ENCODE peak calls at places on chromosomes 7 and 10, in four cellular contexts. One of them, this sample, is unnamed.

GRCh38 chr7:127525866-127526456 is 59.4 kb downstream of the GCC1 start:
- DNase-seq in MM.1S: no peak
- DNase-seq in gastrocnemius medialis: no peak
- DNase-seq in neuronal stem cell: no peak
- DNase-seq in this sample: no peak

GRCh38 chr10:35195361-35196306 is 69.0 kb downstream of the CREM start:
- DNase-seq in gastrocnemius medialis: peak; percentile 40
- DNase-seq in MM.1S: peak; percentile 84
- DNase-seq in neuronal stem cell: peak; percentile 59
- DNase-seq in this sample: peak; percentile 91

GRCh38 chr10:106076496-106076895 is 1088.0 kb downstream of the SORCS1 start:
- DNase-seq in neuronal stem cell: no peak
- DNase-seq in MM.1S: no peak
- DNase-seq in gastrocnemius medialis: no peak
- DNase-seq in this sample: no peak

GRCh38 chr7:79988642-79989041 is 146.0 kb upstream of the GNAI1 start:
- DNase-seq in gastrocnemius medialis: no peak
- DNase-seq in MM.1S: no peak
- DNase-seq in neuronal stem cell: no peak
- DNase-seq in this sample: no peak

GRCh38 chr7:150854066-150855000 is 2.0 kb downstream of the AOC1 start:
- DNase-seq in gastrocnemius medialis: no peak
- DNase-seq in MM.1S: no peak
- DNase-seq in neuronal stem cell: no peak
- DNase-seq in this sample: no peak

GRCh38 chr10:6678211-6678803 is 98.2 kb upstream of the PRKCQ start:
- DNase-seq in MM.1S: peak; percentile 50
- DNase-seq in gastrocnemius medialis: no peak
- DNase-seq in neuronal stem cell: peak; percentile 50
- DNase-seq in this sample: peak; percentile 44

GRCh38 chr10:88232978-88233537 is 350.1 kb downstream of the RNLS start:
- DNase-seq in MM.1S: no peak
- DNase-seq in gastrocnemius medialis: no peak
- DNase-seq in neuronal stem cell: peak; percentile 45
- DNase-seq in this sample: peak; percentile 14

GRCh38 chr7:95027181-95027872 is 119.9 kb downstream of the PPP1R9A start:
- DNase-seq in gastrocnemius medialis: no peak
- DNase-seq in MM.1S: no peak
- DNase-seq in neuronal stem cell: no peak
- DNase-seq in this sample: no peak

GRCh38 chr10:117539271-117539876 is 3.2 kb upstream of the EMX2 start:
- DNase-seq in MM.1S: no peak
- DNase-seq in gastrocnemius medialis: no peak
- DNase-seq in neuronal stem cell: no peak
- DNase-seq in this sample: no peak

GRCh38 chr7:117169907-117170306 is 153.0 kb downstream of the WNT2 start:
- DNase-seq in MM.1S: no peak
- DNase-seq in gastrocnemius medialis: no peak
- DNase-seq in neuronal stem cell: no peak
- DNase-seq in this sample: no peak

GRCh38 chr7:149432121-149432691 is 28.7 kb downstream of the ZNF777 start:
- DNase-seq in neuronal stem cell: no peak
- DNase-seq in MM.1S: no peak
- DNase-seq in gastrocnemius medialis: no peak
- DNase-seq in this sample: no peak

GRCh38 chr10:10293431-10293830 is 724.2 kb upstream of the CELF2 start:
- DNase-seq in gastrocnemius medialis: no peak
- DNase-seq in neuronal stem cell: peak; percentile 20
- DNase-seq in MM.1S: no peak
- DNase-seq in this sample: no peak

GRCh38 chr10:10526846-10527245 is 490.8 kb upstream of the CELF2 start:
- DNase-seq in gastrocnemius medialis: no peak
- DNase-seq in MM.1S: no peak
- DNase-seq in neuronal stem cell: no peak
- DNase-seq in this sample: no peak

GRCh38 chr10:93376372-93377296 is 105.5 kb downstream of the MYOF start:
- DNase-seq in gastrocnemius medialis: peak; percentile 25
- DNase-seq in MM.1S: peak; percentile 67
- DNase-seq in neuronal stem cell: peak; percentile 75
- DNase-seq in this sample: peak; percentile 76

GRCh38 chr10:93378039-93378438 is 104.1 kb downstream of the MYOF start:
- DNase-seq in MM.1S: no peak
- DNase-seq in neuronal stem cell: no peak
- DNase-seq in gastrocnemius medialis: no peak
- DNase-seq in this sample: no peak

GRCh38 chr10:93379366-93380042 is 102.6 kb downstream of the MYOF start:
- DNase-seq in gastrocnemius medialis: no peak
- DNase-seq in neuronal stem cell: no peak
- DNase-seq in MM.1S: no peak
- DNase-seq in this sample: no peak

GRCh38 chr10:93383562-93383981 is 98.6 kb downstream of the MYOF start:
- DNase-seq in neuronal stem cell: no peak
- DNase-seq in MM.1S: no peak
- DNase-seq in gastrocnemius medialis: no peak
- DNase-seq in this sample: peak; percentile 25

GRCh38 chr10:93380043-93380565 is 102.0 kb downstream of the MYOF start:
- DNase-seq in MM.1S: no peak
- DNase-seq in neuronal stem cell: no peak
- DNase-seq in gastrocnemius medialis: no peak
- DNase-seq in this sample: no peak
- H3K4me1 ChIP-seq in MM.1S: no peaks in the 10 kb centered on the region
- H3K4me1 ChIP-seq in neuronal stem cell: peaks cover 8% of the 10 kb centered on the region
- H3K4me1 ChIP-seq in gastrocnemius medialis: no peaks in the 10 kb centered on the region
- H3K4me1 ChIP-seq in this sample: peaks cover 24% of the 10 kb centered on the region

DNA sequence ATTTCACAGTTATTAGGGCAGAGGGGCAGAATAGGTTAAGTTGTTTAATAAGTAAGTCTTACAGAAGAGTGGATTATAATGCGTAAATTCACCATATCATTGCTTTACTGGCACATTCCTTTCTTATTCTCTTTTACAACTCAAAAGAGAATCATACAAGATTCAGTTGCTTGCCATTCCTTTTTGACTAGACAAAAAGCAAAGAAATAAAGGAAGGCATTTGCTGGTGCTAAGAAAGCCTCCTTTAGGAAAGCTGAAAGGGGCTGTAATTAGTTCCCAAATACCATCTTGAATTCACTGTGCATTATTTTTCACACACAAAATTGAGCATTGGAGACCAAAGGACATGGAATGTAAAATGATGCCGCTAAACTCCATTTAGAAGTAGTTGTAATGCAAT is 499.3 kb downstream of the NXPH1 start:
- DNase-seq in neuronal stem cell: no peak
- DNase-seq in MM.1S: no peak
- DNase-seq in gastrocnemius medialis: no peak
- DNase-seq in this sample: no peak
- H3K27ac ChIP-seq in neuronal stem cell: peak overlapping the region; percentile 29
- H3K27ac ChIP-seq in MM.1S: no peak overlapping the region
- H3K27ac ChIP-seq in gastrocnemius medialis: no peak overlapping the region
- H3K27ac ChIP-seq in this sample: no peak overlapping the region

GRCh38 chr10:37640301-37640700 is 217.1 kb downstream of the ZNF248 start:
- DNase-seq in gastrocnemius medialis: no peak
- DNase-seq in MM.1S: no peak
- DNase-seq in neuronal stem cell: no peak
- DNase-seq in this sample: no peak
- H3K9me3 ChIP-seq in gastrocnemius medialis: no peaks in the 10 kb centered on the region
- H3K9me3 ChIP-seq in MM.1S: no peaks in the 10 kb centered on the region
- H3K9me3 ChIP-seq in neuronal stem cell: peaks cover 25% of the 10 kb centered on the region
- H3K9me3 ChIP-seq in this sample: peaks cover 13% of the 10 kb centered on the region

GRCh38 chr10:69849790-69850189 is 48.1 kb downstream of the COL13A1 start:
- DNase-seq in MM.1S: no peak
- DNase-seq in gastrocnemius medialis: no peak
- DNase-seq in neuronal stem cell: no peak
- DNase-seq in this sample: no peak
- H3K4me1 ChIP-seq in MM.1S: no peaks in the 10 kb centered on the region
- H3K4me1 ChIP-seq in gastrocnemius medialis: peaks cover 35% of the 10 kb centered on the region
- H3K4me1 ChIP-seq in neuronal stem cell: peaks cover 41% of the 10 kb centered on the region
- H3K4me1 ChIP-seq in this sample: peaks cover 12% of the 10 kb centered on the region

GRCh38 chr7:114084381-114085312 is 165.8 kb upstream of the PPP1R3A start:
- DNase-seq in gastrocnemius medialis: peak; percentile 33
- DNase-seq in neuronal stem cell: peak; percentile 49
- DNase-seq in MM.1S: peak; percentile 67
- DNase-seq in this sample: peak; percentile 14

GRCh38 chr7:114083714-114084113 is 164.9 kb upstream of the PPP1R3A start:
- DNase-seq in MM.1S: no peak
- DNase-seq in gastrocnemius medialis: no peak
- DNase-seq in neuronal stem cell: peak; percentile 5
- DNase-seq in this sample: no peak

GRCh38 chr7:114082567-114082933 is 163.7 kb upstream of the PPP1R3A start:
- DNase-seq in MM.1S: no peak
- DNase-seq in neuronal stem cell: no peak
- DNase-seq in gastrocnemius medialis: no peak
- DNase-seq in this sample: no peak

GRCh38 chr7:114081606-114082425 is 163.0 kb upstream of the PPP1R3A start:
- DNase-seq in gastrocnemius medialis: no peak
- DNase-seq in MM.1S: peak; percentile 78
- DNase-seq in neuronal stem cell: peak; percentile 39
- DNase-seq in this sample: no peak

GRCh38 chr7:114082934-114083647 is 164.3 kb upstream of the PPP1R3A start:
- DNase-seq in neuronal stem cell: peak; percentile 31
- DNase-seq in gastrocnemius medialis: peak; percentile 8
- DNase-seq in MM.1S: no peak
- DNase-seq in this sample: peak; percentile 9
- H3K27ac ChIP-seq in neuronal stem cell: no peak overlapping the region
- H3K27ac ChIP-seq in gastrocnemius medialis: peak overlapping the region; percentile 92
- H3K27ac ChIP-seq in MM.1S: no peak overlapping the region
- H3K27ac ChIP-seq in this sample: peak overlapping the region; percentile 86

GRCh38 chr10:82150123-82150900 is 275.3 kb downstream of the NRG3 start:
- DNase-seq in MM.1S: no peak
- DNase-seq in neuronal stem cell: peak; percentile 63
- DNase-seq in gastrocnemius medialis: no peak
- DNase-seq in this sample: peak; percentile 14
- H3K9me3 ChIP-seq in MM.1S: no peaks in the 10 kb centered on the region
- H3K9me3 ChIP-seq in neuronal stem cell: no peaks in the 10 kb centered on the region
- H3K9me3 ChIP-seq in gastrocnemius medialis: no peaks in the 10 kb centered on the region
- H3K9me3 ChIP-seq in this sample: no peaks in the 10 kb centered on the region

DNA sequence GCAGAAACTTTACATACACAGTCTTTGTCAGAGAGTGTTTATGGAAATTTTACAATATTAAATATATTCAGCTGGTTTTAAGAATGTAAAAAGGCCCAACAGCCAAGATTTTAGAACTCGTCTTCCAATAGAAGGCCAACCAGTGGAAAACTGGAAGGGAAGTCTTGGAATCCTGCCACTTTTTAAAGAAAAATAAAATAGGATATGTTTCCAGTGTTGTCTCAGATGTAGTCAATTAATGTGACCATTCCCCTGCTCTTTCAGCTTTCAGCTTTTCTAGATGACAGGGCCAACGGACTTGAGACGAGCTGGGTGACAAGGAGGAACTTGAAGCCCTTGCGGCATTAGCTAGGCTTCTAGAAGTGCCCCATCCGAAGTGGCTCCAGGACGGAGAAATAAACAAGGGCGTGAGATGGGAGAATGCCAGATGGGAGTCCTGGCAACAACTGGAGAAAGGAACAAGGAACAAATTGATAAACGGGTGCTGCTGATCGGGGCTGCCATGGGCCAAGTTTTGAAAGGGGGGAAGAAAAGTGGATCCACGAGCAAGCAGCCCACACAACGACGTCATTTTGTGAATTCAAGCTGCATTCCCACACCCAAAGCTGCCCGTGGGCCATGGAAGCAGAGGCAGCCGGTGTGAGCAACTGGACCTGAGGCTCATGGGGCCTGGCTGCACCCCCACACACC is 42.3 kb downstream of the CTBP2 start:
- DNase-seq in neuronal stem cell: no peak
- DNase-seq in gastrocnemius medialis: no peak
- DNase-seq in MM.1S: no peak
- DNase-seq in this sample: no peak
- H3K4me1 ChIP-seq in neuronal stem cell: no peaks in the 10 kb centered on the region
- H3K4me1 ChIP-seq in gastrocnemius medialis: peaks cover 90% of the 10 kb centered on the region
- H3K4me1 ChIP-seq in MM.1S: no peaks in the 10 kb centered on the region
- H3K4me1 ChIP-seq in this sample: peaks cover 99% of the 10 kb centered on the region

GRCh38 chr7:31019509-31019908 is 32.6 kb upstream of the ADCYAP1R1 start:
- DNase-seq in MM.1S: no peak
- DNase-seq in neuronal stem cell: no peak
- DNase-seq in gastrocnemius medialis: no peak
- DNase-seq in this sample: no peak
- H3K27ac ChIP-seq in MM.1S: no peak overlapping the region
- H3K27ac ChIP-seq in neuronal stem cell: no peak overlapping the region
- H3K27ac ChIP-seq in gastrocnemius medialis: no peak overlapping the region
- H3K27ac ChIP-seq in this sample: no peak overlapping the region

GRCh38 chr10:118776033-118776432 is 21.3 kb upstream of the CACUL1 start:
- DNase-seq in neuronal stem cell: no peak
- DNase-seq in gastrocnemius medialis: no peak
- DNase-seq in MM.1S: no peak
- DNase-seq in this sample: no peak
- H3K9me3 ChIP-seq in neuronal stem cell: no peaks in the 10 kb centered on the region
- H3K9me3 ChIP-seq in gastrocnemius medialis: no peaks in the 10 kb centered on the region
- H3K9me3 ChIP-seq in MM.1S: no peaks in the 10 kb centered on the region
- H3K9me3 ChIP-seq in this sample: no peaks in the 10 kb centered on the region

GRCh38 chr10:119680050-119680449 is 28.9 kb downstream of the BAG3 start:
- DNase-seq in gastrocnemius medialis: no peak
- DNase-seq in neuronal stem cell: no peak
- DNase-seq in MM.1S: no peak
- DNase-seq in this sample: no peak

GRCh38 chr10:119677126-119677525 is 25.9 kb downstream of the BAG3 start:
- DNase-seq in gastrocnemius medialis: no peak
- DNase-seq in neuronal stem cell: no peak
- DNase-seq in MM.1S: no peak
- DNase-seq in this sample: no peak

GRCh38 chr10:119679480-119679829 is 28.3 kb downstream of the BAG3 start:
- DNase-seq in neuronal stem cell: no peak
- DNase-seq in MM.1S: no peak
- DNase-seq in gastrocnemius medialis: no peak
- DNase-seq in this sample: no peak

GRCh38 chr10:119675483-119676170 is 24.4 kb downstream of the BAG3 start:
- DNase-seq in neuronal stem cell: no peak
- DNase-seq in gastrocnemius medialis: no peak
- DNase-seq in MM.1S: no peak
- DNase-seq in this sample: no peak

GRCh38 chr10:119677904-119678755 is 26.9 kb downstream of the BAG3 start:
- DNase-seq in gastrocnemius medialis: no peak
- DNase-seq in neuronal stem cell: no peak
- DNase-seq in MM.1S: no peak
- DNase-seq in this sample: no peak
- H3K4me1 ChIP-seq in gastrocnemius medialis: peaks cover 89% of the 10 kb centered on the region
- H3K4me1 ChIP-seq in neuronal stem cell: no peaks in the 10 kb centered on the region
- H3K4me1 ChIP-seq in MM.1S: no peaks in the 10 kb centered on the region
- H3K4me1 ChIP-seq in this sample: peaks cover 38% of the 10 kb centered on the region

This sample was measured in heart right ventricle.